ENCODE peak calls at places on chromosome 4, in nine cellular contexts. Q is HEK293T, W is AG04450, N is fibroblast of mammary gland, H is psoas muscle, D is endodermal cell, V is posterior cingulate gyrus, P is H54, J is right cardiac atrium. T is an unnamed sample.

GRCh38 chr4:186942745-186943606 is 219.3 kb upstream of the FAT1 start:
- DNase-seq in Q (no peak), W (no peak), N (peak; percentile 35), H (no peak), D (no peak), V (no peak), P (no peak), J (peak; percentile 69), T (no peak)

GRCh38 chr4:182555997-182556418 is 312.8 kb downstream of the TENM3 start:
- DNase-seq in Q (peak; percentile 6), W (peak; percentile 85), N (peak; percentile 73), H (no peak), D (peak; percentile 66), V (no peak), P (no peak), J (no peak), T (no peak)

GRCh38 chr4:177107288-177107901 is 202.3 kb upstream of the NEIL3 start:
- DNase-seq in Q (no peak), W (no peak), N (peak; percentile 81), H (no peak), D (no peak), V (no peak), P (no peak), J (no peak), T (no peak)

GRCh38 chr4:8329859-8330761 is 60.6 kb downstream of the HTRA3 start:
- DNase-seq in Q (no peak), W (no peak), N (no peak), H (no peak), D (peak; percentile 37), V (no peak), P (no peak), J (peak; percentile 66), T (no peak)

GRCh38 chr4:105277702-105278101 is 131.0 kb downstream of the TET2 start:
- DNase-seq in Q (no peak), W (no peak), N (no peak), H (no peak), D (no peak), V (no peak), P (no peak), J (no peak), T (no peak)

GRCh38 chr4:76195326-76195725 is 18.3 kb downstream of the SCARB2 start:
- DNase-seq in Q (no peak), W (no peak), N (no peak), H (no peak), D (no peak), V (no peak), P (no peak), J (no peak), T (no peak)

GRCh38 chr4:124851741-124852140 is 139.2 kb upstream of the ANKRD50 start:
- DNase-seq in Q (no peak), W (no peak), N (no peak), H (no peak), D (no peak), V (no peak), P (no peak), J (no peak), T (no peak)

GRCh38 chr4:80035336-80035735 is 37.7 kb downstream of the ANTXR2 start:
- DNase-seq in Q (no peak), W (no peak), N (no peak), H (no peak), D (no peak), V (no peak), P (no peak), J (no peak), T (no peak)

GRCh38 chr4:114659386-114660008 is 60.9 kb downstream of the UGT8 start:
- DNase-seq in Q (peak; percentile 74), W (peak; percentile 16), N (peak; percentile 71), H (no peak), D (peak; percentile 84), V (peak; percentile 36), P (peak; percentile 2), J (peak; percentile 58), T (peak; percentile 52)

GRCh38 chr4:139137745-139138144 is 39.3 kb downstream of the ELF2 start:
- DNase-seq in Q (no peak), W (no peak), N (no peak), H (no peak), D (no peak), V (no peak), P (no peak), J (no peak), T (no peak)

GRCh38 chr4:70713453-70714026 is 8.2 kb upstream of the RUFY3 start:
- DNase-seq in Q (no peak), W (no peak), N (no peak), H (no peak), D (peak; percentile 85), V (no peak), P (no peak), J (no peak), T (no peak)

GRCh38 chr4:19478791-19479190 is 772.9 kb upstream of the SLIT2 start:
- DNase-seq in Q (no peak), W (peak; percentile 27), N (peak; percentile 29), H (no peak), D (no peak), V (no peak), P (no peak), J (no peak), T (no peak)

GRCh38 chr4:141179474-141180026 is 41.1 kb upstream of the ZNF330 start:
- DNase-seq in Q (no peak), W (no peak), N (no peak), H (no peak), D (no peak), V (no peak), P (no peak), J (no peak), T (no peak)

T was measured in HTR-8/SVneo.